ENCODE peak calls at places on chromosomes 12 and 14, in six cellular contexts. O is HFF-Myc, P is heart right ventricle, K is SK-N-SH, I is BJ, F is cardiac fibroblast. T is an unnamed sample.

GRCh38 chr12:92140919-92141536 is 4.6 kb downstream of the BTG1 start:
- DNase-seq in I (no peak), K (no peak), F (peak; percentile 25), O (no peak), P (no peak), T (no peak)

GRCh38 chr14:78758333-78758732 is 588.2 kb downstream of the NRXN3 start:
- DNase-seq in P (no peak), F (peak; percentile 37), K (peak; percentile 37), I (no peak), O (no peak), T (peak; percentile 69)

GRCh38 chr12:92928431-92928961 is 599 bp downstream of the EEA1 start:
- DNase-seq in K (peak; percentile 77), I (no peak), F (peak; percentile 44), O (no peak), P (peak; percentile 29), T (peak; percentile 25)

GRCh38 chr14:60508707-60509437 is at the start of gene SIX6:
- DNase-seq in F (no peak), K (peak; percentile 77), I (no peak), P (no peak), O (no peak), T (peak; percentile 88)

GRCh38 chr12:5516371-5516770 is 84.5 kb downstream of the NTF3 start:
- DNase-seq in O (no peak), F (no peak), P (no peak), I (no peak), K (no peak), T (no peak)

GRCh38 chr12:51862947-51863346 is 14.4 kb upstream of the FIGNL2 start:
- DNase-seq in P (no peak), F (no peak), I (no peak), O (no peak), K (no peak), T (no peak)

GRCh38 chr12:29773076-29773475 is 10.7 kb downstream of the TMTC1 start:
- DNase-seq in O (no peak), K (no peak), I (no peak), F (no peak), P (no peak), T (no peak)

GRCh38 chr12:53719649-53720048 is 7.6 kb downstream of the CALCOCO1 start:
- DNase-seq in O (no peak), I (no peak), P (no peak), F (peak; percentile 27), K (no peak), T (no peak)

GRCh38 chr12:48028541-48029400 is 24.5 kb upstream of the COL2A1 start:
- DNase-seq in F (no peak), K (no peak), P (no peak), O (no peak), I (no peak), T (no peak)

GRCh38 chr12:57248934-57249742 is 1.8 kb downstream of the STAC3 start:
- DNase-seq in F (no peak), O (no peak), P (no peak), K (no peak), I (no peak), T (no peak)

GRCh38 chr14:106875503-106875902 is 1349.1 kb downstream of the TMEM121 start:
- DNase-seq in K (no peak), P (no peak), I (no peak), F (no peak), O (no peak), T (peak; percentile 43)

GRCh38 chr12:55927588-55928502 is at the start of gene PYM1:
- DNase-seq in F (peak; percentile 79), I (no peak), K (peak; percentile 73), P (peak; percentile 85), O (peak; percentile 48), T (peak; percentile 69)

GRCh38 chr14:32367501-32367900 is 38.4 kb downstream of the AKAP6 start:
- DNase-seq in O (no peak), F (peak; percentile 63), K (no peak), I (no peak), P (no peak), T (no peak)

GRCh38 chr14:33210304-33210703 is 271.6 kb downstream of the NPAS3 start:
- DNase-seq in O (peak; percentile 15), P (no peak), K (no peak), I (no peak), F (peak; percentile 49), T (no peak)

GRCh38 chr14:75636100-75636692 is 24.5 kb downstream of the ERG28 start:
- DNase-seq in I (peak; percentile 30), O (no peak), P (no peak), K (peak; percentile 77), F (peak; percentile 71), T (peak; percentile 37)

GRCh38 chr12:70885952-70886351 is 34.6 kb downstream of the PTPRR start:
- DNase-seq in P (no peak), I (no peak), K (no peak), F (peak; percentile 1), O (no peak), T (no peak)

GRCh38 chr12:62673027-62673815 is 206.6 kb downstream of the MON2 start:
- DNase-seq in I (no peak), P (no peak), F (no peak), O (no peak), K (no peak), T (no peak)

GRCh38 chr12:111343181-111343580 is 25.7 kb downstream of the PHETA1 start:
- DNase-seq in F (no peak), P (no peak), K (no peak), I (no peak), O (no peak), T (no peak)

GRCh38 chr14:95953111-95953724 is 76.6 kb downstream of the TUNAR start:
- DNase-seq in P (no peak), I (no peak), F (peak; percentile 5), K (no peak), O (peak; percentile 1), T (no peak)

GRCh38 chr14:88463318-88463717 is 77.9 kb downstream of the SPATA7 start:
- DNase-seq in O (no peak), K (no peak), F (peak; percentile 47), I (no peak), P (no peak), T (peak; percentile 23)

GRCh38 chr12:75750950-75751349 is 239.5 kb upstream of the KRR1 start:
- DNase-seq in K (no peak), P (no peak), I (peak; percentile 16), O (no peak), F (peak; percentile 71), T (no peak)

GRCh38 chr14:80618751-80619329 is 322.7 kb downstream of the CEP128 start:
- DNase-seq in O (no peak), K (no peak), I (no peak), F (no peak), P (no peak), T (no peak)

GRCh38 chr14:99945732-99946651 is 119.2 kb upstream of the EVL start:
- DNase-seq in O (no peak), I (no peak), P (no peak), K (no peak), F (peak; percentile 26), T (no peak)

GRCh38 chr12:121575952-121576615 is 4.7 kb downstream of the KDM2B start:
- DNase-seq in F (peak; percentile 18), P (no peak), K (no peak), O (no peak), I (no peak), T (no peak)

DNA sequence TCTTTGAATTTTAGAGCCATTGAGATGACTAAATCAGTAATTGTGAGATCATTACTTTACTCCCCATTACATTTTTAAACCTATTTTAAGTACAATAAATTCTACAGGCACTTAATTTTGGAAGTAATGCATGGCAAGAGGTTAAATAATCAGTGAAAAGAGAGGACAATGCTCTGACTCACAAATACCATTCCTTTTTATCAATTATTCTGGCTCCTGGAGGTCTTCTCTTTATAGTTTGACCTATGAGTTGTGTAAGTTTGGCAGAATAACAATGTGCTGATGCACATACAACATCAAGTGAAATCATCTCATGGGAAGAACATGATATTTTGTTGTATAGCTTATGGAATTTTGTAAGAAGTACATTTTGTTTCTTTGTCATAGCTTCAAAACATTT is 166.7 kb downstream of the TMTC3 start:
- DNase-seq in F (peak; percentile 97), P (no peak), I (peak; percentile 58), K (no peak), O (peak; percentile 21), T (no peak)
- H3K4me3 ChIP-seq in F (no peak overlapping the region), P (no peak overlapping the region), I (no peak overlapping the region), K (no peak overlapping the region), O (no peak overlapping the region), T (no peak overlapping the region)

DNA sequence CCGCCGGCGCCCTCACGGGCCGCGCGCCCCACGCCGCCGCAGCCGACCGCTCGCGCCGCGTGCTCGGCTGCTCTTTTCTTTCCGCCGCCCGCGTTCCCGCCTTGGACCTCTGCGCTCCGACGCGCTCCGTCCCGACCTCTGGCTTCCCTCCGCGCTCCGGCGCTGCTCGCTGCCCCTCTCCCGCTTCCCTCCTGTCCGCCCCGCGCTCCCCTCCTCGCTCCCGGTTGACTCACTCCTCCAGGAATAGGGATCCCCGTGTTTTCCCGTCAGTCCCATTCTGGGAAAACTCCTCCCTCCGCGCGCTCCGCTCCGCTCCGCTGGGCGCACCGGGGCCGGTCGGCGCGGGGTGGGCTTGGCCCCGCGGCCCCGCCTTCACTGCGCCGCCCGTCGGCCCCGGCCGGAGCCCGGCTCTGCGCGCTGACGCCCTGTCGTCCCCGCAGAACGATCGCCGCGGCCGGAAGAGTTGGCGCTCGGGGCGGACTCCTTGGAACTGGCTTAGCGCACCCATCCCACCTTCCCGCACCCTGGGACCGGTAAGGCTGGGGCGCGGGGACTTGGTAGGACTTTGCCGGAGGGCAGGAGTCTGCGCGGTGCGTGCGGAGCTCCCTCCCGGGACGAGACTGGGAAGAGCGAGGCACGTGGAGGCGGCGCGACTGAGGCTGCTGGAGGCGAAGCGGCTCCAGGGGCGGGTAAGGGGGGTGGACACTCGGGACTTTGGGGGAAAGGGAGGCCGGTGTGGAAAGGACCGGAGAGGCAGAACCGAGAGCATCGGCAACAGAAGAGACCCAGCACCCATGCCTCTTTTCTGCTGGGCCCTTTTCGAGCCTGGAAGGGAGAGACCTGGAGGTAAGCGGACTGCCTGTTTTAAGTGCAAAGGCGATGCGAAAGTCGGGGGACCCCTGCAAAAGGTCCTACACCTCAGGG is 573 bp downstream of the TEAD4 start:
- DNase-seq in F (peak; percentile 58), P (peak; percentile 67), I (no peak), O (no peak), K (peak; percentile 88), T (peak; percentile 65)
- H3K4me3 ChIP-seq in F (peak overlapping the region; percentile 72), P (peak overlapping the region; percentile 35), I (peak overlapping the region; percentile 79), O (peak overlapping the region; percentile 75), K (peak overlapping the region; percentile 80), T (peak overlapping the region; percentile 86)

DNA sequence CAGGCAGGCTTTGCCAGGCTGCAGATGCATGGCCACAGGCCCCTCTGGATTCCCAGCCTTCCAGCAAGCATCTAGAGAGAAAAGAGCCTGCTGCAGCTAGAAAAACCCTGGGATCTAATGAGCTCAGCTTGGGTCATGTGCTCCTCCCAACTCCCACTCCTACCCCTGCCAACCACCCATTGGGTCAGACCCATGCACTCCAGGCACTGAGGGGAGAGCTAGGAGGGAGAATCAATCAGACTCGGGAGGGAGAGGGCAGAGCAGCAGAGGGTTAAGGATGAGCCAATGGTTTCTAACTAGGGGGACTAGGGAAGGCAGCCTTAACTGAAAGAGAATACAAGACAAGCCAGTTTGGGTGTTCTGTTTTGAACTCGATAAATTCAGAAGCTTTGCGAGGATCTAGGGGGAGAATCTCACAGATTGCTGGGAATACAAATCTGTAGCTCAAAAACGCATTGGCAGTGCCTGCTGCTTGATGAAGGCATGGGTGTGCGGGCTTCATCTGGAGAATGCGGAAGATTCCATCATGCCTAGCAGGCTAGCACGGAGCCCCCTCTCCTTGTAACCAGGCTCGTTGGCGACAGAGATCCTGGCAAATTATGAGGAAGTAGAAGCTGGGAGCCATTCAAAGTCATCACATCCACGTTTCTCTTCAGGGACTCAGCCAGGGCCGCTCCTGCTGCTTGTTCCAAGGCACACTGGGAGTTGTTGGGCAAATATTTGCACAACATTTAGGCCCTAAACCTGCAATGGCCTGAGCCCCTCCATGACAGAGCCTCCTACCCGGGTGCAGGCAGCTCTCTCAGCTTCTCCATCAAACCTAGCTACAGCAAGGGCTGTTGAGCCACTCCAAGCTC is 56.4 kb downstream of the VCPKMT start:
- DNase-seq in I (no peak), F (no peak), K (no peak), O (no peak), P (no peak), T (no peak)
- H3K4me3 ChIP-seq in I (no peak overlapping the region), F (no peak overlapping the region), K (no peak overlapping the region), O (no peak overlapping the region), P (no peak overlapping the region), T (no peak overlapping the region)

GRCh38 chr12:948238-948637 is 1.3 kb downstream of the RAD52 start:
- DNase-seq in F (no peak), I (no peak), K (no peak), O (no peak), P (no peak), T (no peak)
- H3K4me3 ChIP-seq in F (peak overlapping the region; percentile 94), I (peak overlapping the region; percentile 75), K (peak overlapping the region; percentile 94), O (peak overlapping the region; percentile 96), P (peak overlapping the region; percentile 77), T (peak overlapping the region; percentile 74)

T was measured in WERI-Rb-1.